ENCODE peak calls at places on chromosomes 11 and 22, in ten cellular contexts. Y, B, W, U, K, L, Q, O, M and I are unnamed samples.

GRCh38 chr11:115580927-115581680 is 76.9 kb upstream of the CADM1 start:
- DNase-seq in Y (no peak), B (peak; percentile 8), W (no peak), U (peak; percentile 16), K (no peak), L (no peak), Q (no peak), O (no peak), M (no peak), I (no peak)

GRCh38 chr11:26580929-26581328 is 8.9 kb upstream of the MUC15 start:
- DNase-seq in Y (no peak), B (no peak), W (no peak), U (no peak), K (no peak), L (no peak), Q (peak; percentile 9), O (no peak), M (no peak), I (no peak)

GRCh38 chr11:128599729-128600128 is 12.4 kb upstream of the ETS1 start:
- DNase-seq in Y (no peak), B (no peak), W (no peak), U (no peak), K (no peak), L (peak; percentile 91), Q (peak; percentile 82), O (no peak), M (no peak), I (no peak)

GRCh38 chr11:72613977-72614376 is 60.2 kb downstream of the PDE2A start:
- DNase-seq in Y (no peak), B (peak; percentile 19), W (peak; percentile 28), U (peak; percentile 44), K (no peak), L (no peak), Q (no peak), O (no peak), M (no peak), I (no peak)

GRCh38 chr11:111978028-111978771 is 41.1 kb downstream of the DIXDC1 start:
- DNase-seq in Y (peak; percentile 61), B (peak; percentile 21), W (peak; percentile 27), U (peak; percentile 64), K (peak; percentile 86), L (peak; percentile 64), Q (peak; percentile 63), O (peak; percentile 72), M (peak; percentile 81), I (peak; percentile 68)

GRCh38 chr11:68780829-68781228 is 29.5 kb upstream of the TESMIN start:
- DNase-seq in Y (no peak), B (peak; percentile 72), W (no peak), U (peak; percentile 74), K (peak; percentile 83), L (no peak), Q (no peak), O (peak; percentile 50), M (peak; percentile 19), I (no peak)

GRCh38 chr22:23686416-23687024 is 4.3 kb upstream of the RGL4 start:
- DNase-seq in Y (no peak), B (no peak), W (peak; percentile 51), U (no peak), K (no peak), L (no peak), Q (no peak), O (no peak), M (no peak), I (no peak)

GRCh38 chr11:131824766-131825165 is 454.4 kb downstream of the NTM start:
- DNase-seq in Y (no peak), B (no peak), W (no peak), U (no peak), K (no peak), L (peak; percentile 2), Q (no peak), O (no peak), M (peak; percentile 94), I (no peak)

GRCh38 chr22:47337161-47337621 is 574.7 kb downstream of the TBC1D22A start:
- DNase-seq in Y (peak; percentile 31), B (peak; percentile 21), W (no peak), U (peak; percentile 71), K (no peak), L (peak; percentile 87), Q (peak; percentile 88), O (no peak), M (peak; percentile 79), I (peak; percentile 59)

GRCh38 chr11:128297805-128298204 is 289.6 kb downstream of the ETS1 start:
- DNase-seq in Y (no peak), B (no peak), W (no peak), U (no peak), K (no peak), L (no peak), Q (no peak), O (no peak), M (peak; percentile 32), I (no peak)

GRCh38 chr22:27573280-27573711 is 228.3 kb downstream of the MN1 start:
- DNase-seq in Y (no peak), B (no peak), W (no peak), U (no peak), K (no peak), L (no peak), Q (no peak), O (peak; percentile 19), M (no peak), I (no peak)

GRCh38 chr22:49768077-49768476 is 59.6 kb downstream of the BRD1 start:
- DNase-seq in Y (no peak), B (no peak), W (no peak), U (no peak), K (no peak), L (no peak), Q (no peak), O (no peak), M (no peak), I (no peak)

GRCh38 chr11:12914401-12914912 is 94.7 kb upstream of the RASSF10 start:
- DNase-seq in Y (peak; percentile 37), B (peak; percentile 96), W (peak; percentile 77), U (no peak), K (peak; percentile 96), L (peak; percentile 33), Q (peak; percentile 30), O (peak; percentile 89), M (peak; percentile 42), I (peak; percentile 26)

GRCh38 chr11:16941935-16942334 is 72.3 kb downstream of the PLEKHA7 start:
- DNase-seq in Y (no peak), B (no peak), W (no peak), U (no peak), K (no peak), L (no peak), Q (no peak), O (no peak), M (no peak), I (no peak)

GRCh38 chr22:50562523-50563409 is at the start of gene SYCE3:
- DNase-seq in Y (peak; percentile 97), B (peak; percentile 99), W (peak; percentile 96), U (peak; percentile 97), K (peak; percentile 97), L (peak; percentile 78), Q (peak; percentile 92), O (peak; percentile 99), M (peak; percentile 93), I (peak; percentile 85)

GRCh38 chr11:36071917-36072500 is 128.1 kb downstream of the LDLRAD3 start:
- DNase-seq in Y (no peak), B (no peak), W (no peak), U (no peak), K (no peak), L (no peak), Q (no peak), O (no peak), M (no peak), I (no peak)
- TF ChIP-seq CTCF in Y (no peak), B (no peak), W (no peak), U (no peak), K (no peak), L (no peak), Q (no peak), O (no peak), M (no peak), I (no peak)

GRCh38 chr11:113880966-113881365 is 5.6 kb upstream of the USP28 start:
- DNase-seq in Y (no peak), B (no peak), W (no peak), U (no peak), K (no peak), L (no peak), Q (no peak), O (no peak), M (no peak), I (no peak)
- H3K27ac ChIP-seq in Y (no peak overlapping the region), B (no peak overlapping the region), W (no peak overlapping the region), U (no peak overlapping the region), K (no peak overlapping the region), L (no peak overlapping the region), Q (no peak overlapping the region), O (no peak overlapping the region), M (no peak overlapping the region), I (no peak overlapping the region)

GRCh38 chr11:61720597-61720996 is 31.8 kb upstream of the MYRF start:
- DNase-seq in Y (no peak), B (no peak), W (no peak), U (no peak), K (no peak), L (no peak), Q (no peak), O (no peak), M (no peak), I (no peak)

GRCh38 chr11:61718046-61718531 is 34.3 kb upstream of the MYRF start:
- DNase-seq in Y (no peak), B (no peak), W (no peak), U (no peak), K (no peak), L (no peak), Q (no peak), O (no peak), M (no peak), I (no peak)

GRCh38 chr11:61719968-61720367 is 32.5 kb upstream of the MYRF start:
- DNase-seq in Y (no peak), B (no peak), W (no peak), U (no peak), K (no peak), L (no peak), Q (no peak), O (no peak), M (no peak), I (no peak)

GRCh38 chr11:61717286-61718033 is 35.0 kb upstream of the MYRF start:
- DNase-seq in Y (no peak), B (no peak), W (no peak), U (no peak), K (no peak), L (no peak), Q (no peak), O (no peak), M (no peak), I (no peak)

GRCh38 chr11:61718613-61719302 is 33.7 kb upstream of the MYRF start:
- DNase-seq in Y (peak; percentile 74), B (no peak), W (no peak), U (no peak), K (peak; percentile 86), L (peak; percentile 74), Q (no peak), O (peak; percentile 85), M (peak; percentile 79), I (no peak)
- TF ChIP-seq CTCF in Y (no peak), B (no peak), W (no peak), U (no peak), K (peak; percentile 16), L (no peak), Q (no peak), O (no peak), M (no peak), I (no peak)

DNA sequence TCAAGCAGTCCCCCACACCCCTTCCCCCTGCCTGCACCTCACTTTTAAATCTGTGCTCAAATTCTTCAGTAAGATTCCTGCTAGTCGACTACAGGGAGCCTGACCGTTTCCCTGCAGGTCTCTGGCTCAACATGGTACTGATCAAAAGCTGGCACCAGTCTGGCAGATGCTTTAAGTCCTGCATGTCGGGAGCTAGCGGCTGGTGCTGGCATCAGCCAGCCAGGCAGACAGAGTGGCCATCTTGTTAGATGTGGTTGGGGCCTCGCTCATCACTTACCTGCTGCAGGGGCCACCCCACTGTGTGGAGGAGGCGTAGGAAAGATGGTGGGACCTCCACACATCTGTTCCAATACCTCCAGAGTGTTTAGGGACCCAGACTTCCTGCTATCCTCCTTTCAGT is 204.4 kb upstream of the SORL1-AS1 start:
- DNase-seq in Y (no peak), B (no peak), W (no peak), U (no peak), K (no peak), L (no peak), Q (no peak), O (no peak), M (no peak), I (no peak)
- H3K27ac ChIP-seq in Y (peak overlapping the region; percentile 90), B (peak overlapping the region; percentile 81), W (peak overlapping the region; percentile 86), U (no peak overlapping the region), K (no peak overlapping the region), L (peak overlapping the region; percentile 97), Q (no peak overlapping the region), O (no peak overlapping the region), M (no peak overlapping the region), I (no peak overlapping the region)